ENCODE peak calls at places on chromosomes 12 and 14, in nine cellular contexts. J is mammary epithelial cell, G is PC-3, B is head of caudate nucleus, Q is heart right ventricle, E is posterior cingulate gyrus, K is NB4, Z is GM23248, X is GM03348. H is an unnamed sample.

GRCh38 chr12:2794261-2794735 is 472 bp upstream of the FKBP4 start:
- DNase-seq in J (peak; percentile 51), G (no peak), B (peak; percentile 37), Q (no peak), E (no peak), K (no peak), Z (peak; percentile 55), X (peak; percentile 81), H (no peak)

GRCh38 chr12:46343122-46343852 is 29.3 kb downstream of the SLC38A2 start:
- DNase-seq in J (no peak), G (peak; percentile 48), B (no peak), Q (no peak), E (no peak), K (no peak), Z (no peak), X (no peak), H (no peak)

GRCh38 chr12:13278249-13278787 is 81.8 kb downstream of the EMP1 start:
- DNase-seq in J (peak; percentile 45), G (peak; percentile 69), B (peak; percentile 63), Q (peak; percentile 77), E (peak; percentile 78), K (peak; percentile 67), Z (peak; percentile 71), X (peak; percentile 92), H (no peak)

GRCh38 chr12:29160230-29160629 is 11.2 kb downstream of the FAR2 start:
- DNase-seq in J (no peak), G (no peak), B (no peak), Q (no peak), E (no peak), K (peak; percentile 62), Z (no peak), X (no peak), H (no peak)

GRCh38 chr12:51891843-51892242 is 3.9 kb downstream of the ANKRD33 start:
- DNase-seq in J (no peak), G (peak; percentile 25), B (no peak), Q (no peak), E (no peak), K (peak; percentile 30), Z (peak; percentile 57), X (peak; percentile 57), H (no peak)

GRCh38 chr14:96711559-96712267 is 85.5 kb upstream of the VRK1 start:
- DNase-seq in J (no peak), G (no peak), B (no peak), Q (no peak), E (no peak), K (no peak), Z (no peak), X (no peak), H (no peak)

GRCh38 chr12:48965447-48965846 is 6.1 kb downstream of the WNT10B start:
- DNase-seq in J (no peak), G (no peak), B (no peak), Q (no peak), E (no peak), K (no peak), Z (peak; percentile 49), X (no peak), H (no peak)

GRCh38 chr12:132534076-132534475 is 44.1 kb downstream of the FBRSL1 start:
- DNase-seq in J (no peak), G (no peak), B (no peak), Q (no peak), E (no peak), K (no peak), Z (no peak), X (no peak), H (no peak)

GRCh38 chr12:27822076-27822712 is 42.2 kb upstream of the MANSC4 start:
- DNase-seq in J (peak; percentile 98), G (peak; percentile 99), B (no peak), Q (no peak), E (no peak), K (peak; percentile 92), Z (peak; percentile 94), X (peak; percentile 55), H (no peak)

GRCh38 chr14:69268223-69268622 is 8.3 kb downstream of the GALNT16 start:
- DNase-seq in J (no peak), G (no peak), B (no peak), Q (no peak), E (no peak), K (no peak), Z (peak; percentile 85), X (peak; percentile 52), H (no peak)

GRCh38 chr14:40386433-40386832 is 954.2 kb upstream of the FBXO33 start:
- DNase-seq in J (no peak), G (no peak), B (no peak), Q (no peak), E (no peak), K (no peak), Z (no peak), X (no peak), H (no peak)

GRCh38 chr12:101356794-101357193 is 50.8 kb downstream of the ARL1 start:
- DNase-seq in J (no peak), G (no peak), B (no peak), Q (no peak), E (no peak), K (peak; percentile 9), Z (no peak), X (no peak), H (no peak)

GRCh38 chr14:60775296-60775695 is 40.7 kb downstream of the MNAT1 start:
- DNase-seq in J (peak; percentile 54), G (peak; percentile 93), B (no peak), Q (no peak), E (no peak), K (no peak), Z (peak; percentile 64), X (peak; percentile 65), H (no peak)

GRCh38 chr12:117836999-117837736 is 131.6 kb downstream of the KSR2 start:
- DNase-seq in J (peak; percentile 39), G (peak; percentile 95), B (peak; percentile 91), Q (peak; percentile 75), E (peak; percentile 89), K (peak; percentile 80), Z (peak; percentile 78), X (peak; percentile 85), H (peak; percentile 53)

GRCh38 chr14:99899578-99900178 is 106.5 kb downstream of the EML1 start:
- DNase-seq in J (no peak), G (peak; percentile 66), B (no peak), Q (no peak), E (no peak), K (peak; percentile 28), Z (peak; percentile 47), X (peak; percentile 42), H (no peak)

GRCh38 chr12:85206543-85206942 is 73.5 kb upstream of the ALX1 start:
- DNase-seq in J (no peak), G (no peak), B (no peak), Q (no peak), E (no peak), K (no peak), Z (no peak), X (no peak), H (no peak)

GRCh38 chr14:91146661-91147060 is 32.8 kb downstream of the DGLUCY start:
- DNase-seq in J (no peak), G (no peak), B (peak; percentile 57), Q (peak; percentile 41), E (peak; percentile 55), K (no peak), Z (no peak), X (no peak), H (no peak)

GRCh38 chr14:101193845-101194355 is 290.4 kb upstream of the RTL1 start:
- DNase-seq in J (no peak), G (no peak), B (no peak), Q (no peak), E (no peak), K (no peak), Z (no peak), X (no peak), H (no peak)

GRCh38 chr14:92490239-92490959 is 23.2 kb upstream of the RIN3 start:
- DNase-seq in J (no peak), G (no peak), B (peak; percentile 54), Q (no peak), E (peak; percentile 20), K (no peak), Z (no peak), X (no peak), H (peak; percentile 34)

GRCh38 chr14:99271951-99272668 is at the start of gene BCL11B:
- DNase-seq in J (peak; percentile 88), G (peak; percentile 61), B (peak; percentile 90), Q (peak; percentile 46), E (peak; percentile 55), K (peak; percentile 93), Z (peak; percentile 76), X (peak; percentile 82), H (peak; percentile 70)

GRCh38 chr12:76450690-76451089 is 102.5 kb upstream of the BBS10 start:
- DNase-seq in J (peak; percentile 73), G (peak; percentile 82), B (no peak), Q (no peak), E (no peak), K (no peak), Z (peak; percentile 97), X (peak; percentile 64), H (no peak)

GRCh38 chr14:68950111-68950510 is 29.0 kb downstream of the ACTN1 start:
- DNase-seq in J (no peak), G (no peak), B (no peak), Q (no peak), E (no peak), K (peak; percentile 81), Z (peak; percentile 76), X (no peak), H (no peak)

GRCh38 chr14:81091139-81091538 is 129.6 kb downstream of the GTF2A1 start:
- DNase-seq in J (no peak), G (no peak), B (no peak), Q (no peak), E (no peak), K (no peak), Z (no peak), X (no peak), H (no peak)

GRCh38 chr14:99131632-99132271 is 140.2 kb downstream of the BCL11B start:
- DNase-seq in J (no peak), G (no peak), B (no peak), Q (no peak), E (peak; percentile 38), K (no peak), Z (no peak), X (no peak), H (no peak)

GRCh38 chr12:14601692-14602091 is 34.0 kb upstream of the PLBD1 start:
- DNase-seq in J (no peak), G (peak; percentile 5), B (no peak), Q (no peak), E (no peak), K (no peak), Z (no peak), X (no peak), H (no peak)

GRCh38 chr12:101769865-101770264 is 30.6 kb upstream of the SYCP3 start:
- DNase-seq in J (no peak), G (no peak), B (no peak), Q (no peak), E (no peak), K (no peak), Z (no peak), X (no peak), H (no peak)

GRCh38 chr12:11622774-11623375 is 26.6 kb upstream of the ETV6 start:
- DNase-seq in J (no peak), G (peak; percentile 6), B (no peak), Q (no peak), E (no peak), K (no peak), Z (no peak), X (no peak), H (no peak)

GRCh38 chr12:241266-241665 is 21.4 kb downstream of the SLC6A13 start:
- DNase-seq in J (no peak), G (no peak), B (no peak), Q (no peak), E (no peak), K (no peak), Z (no peak), X (no peak), H (no peak)

GRCh38 chr12:105318651-105319483 is 11.6 kb upstream of the C12orf75 start:
- DNase-seq in J (no peak), G (no peak), B (no peak), Q (no peak), E (no peak), K (no peak), Z (no peak), X (no peak), H (no peak)

GRCh38 chr12:51948066-51948465 is 3.4 kb upstream of the ACVR1B start:
- DNase-seq in J (no peak), G (no peak), B (no peak), Q (no peak), E (no peak), K (no peak), Z (no peak), X (no peak), H (no peak)

GRCh38 chr12:80551897-80552296 is 107.9 kb downstream of the PTPRQ start:
- DNase-seq in J (peak; percentile 89), G (peak; percentile 98), B (no peak), Q (no peak), E (no peak), K (no peak), Z (peak; percentile 93), X (peak; percentile 63), H (no peak)